ENCODE peak calls at places on chromosome 19, in seven cellular contexts. One of them, this sample, is unnamed.

GRCh38 chr19:1259873-1260748 is 9.0 kb upstream of the CIRBP start:
- ATAC-seq in heart left ventricle: peak; percentile 18
- ATAC-seq in K562: no peak
- ATAC-seq in HepG2: peak; percentile 14
- ATAC-seq in A549: peak; percentile 32
- ATAC-seq in HCT116: peak; percentile 1
- ATAC-seq in IMR-90: peak; percentile 3
- ATAC-seq in this sample: no peak

GRCh38 chr19:18503971-18504885 is 17.6 kb downstream of the ELL start:
- ATAC-seq in A549: peak; percentile 36
- ATAC-seq in HepG2: peak; percentile 94
- ATAC-seq in heart left ventricle: no peak
- ATAC-seq in HCT116: peak; percentile 76
- ATAC-seq in K562: no peak
- ATAC-seq in IMR-90: no peak
- ATAC-seq in this sample: peak; percentile 16

GRCh38 chr19:609001-609340 is 19.3 kb downstream of the HCN2 start:
- ATAC-seq in A549: peak; percentile 26
- ATAC-seq in IMR-90: no peak
- ATAC-seq in HepG2: no peak
- ATAC-seq in K562: no peak
- ATAC-seq in heart left ventricle: peak; percentile 83
- ATAC-seq in HCT116: peak; percentile 53
- ATAC-seq in this sample: no peak

GRCh38 chr19:39708594-39708993 is 4.3 kb downstream of the LGALS14 start:
- ATAC-seq in K562: no peak
- ATAC-seq in A549: no peak
- ATAC-seq in HepG2: no peak
- ATAC-seq in IMR-90: no peak
- ATAC-seq in HCT116: no peak
- ATAC-seq in heart left ventricle: no peak
- ATAC-seq in this sample: no peak

GRCh38 chr19:21202865-21203494 is 61.1 kb downstream of the ZNF431 start:
- ATAC-seq in IMR-90: peak; percentile 78
- ATAC-seq in heart left ventricle: no peak
- ATAC-seq in HepG2: peak; percentile 57
- ATAC-seq in HCT116: peak; percentile 74
- ATAC-seq in K562: peak; percentile 88
- ATAC-seq in A549: no peak
- ATAC-seq in this sample: no peak

GRCh38 chr19:45038931-45039893 is at the start of gene CLASRP:
- ATAC-seq in heart left ventricle: peak; percentile 98
- ATAC-seq in K562: peak; percentile 99
- ATAC-seq in HCT116: peak; percentile 96
- ATAC-seq in IMR-90: peak; percentile 94
- ATAC-seq in A549: peak; percentile 99
- ATAC-seq in HepG2: peak; percentile 97
- ATAC-seq in this sample: peak; percentile 98

GRCh38 chr19:53537126-53537522 is 821 bp upstream of the ZNF331 start:
- ATAC-seq in heart left ventricle: peak; percentile 5
- ATAC-seq in A549: no peak
- ATAC-seq in IMR-90: no peak
- ATAC-seq in K562: no peak
- ATAC-seq in HepG2: peak; percentile 17
- ATAC-seq in HCT116: no peak
- ATAC-seq in this sample: peak; percentile 2

GRCh38 chr19:3370214-3370720 is 3.9 kb downstream of the NFIC start:
- ATAC-seq in HepG2: no peak
- ATAC-seq in A549: no peak
- ATAC-seq in K562: no peak
- ATAC-seq in HCT116: no peak
- ATAC-seq in IMR-90: no peak
- ATAC-seq in heart left ventricle: no peak
- ATAC-seq in this sample: no peak

GRCh38 chr19:34327851-34328250 is 37.1 kb upstream of the GPI start:
- ATAC-seq in HCT116: no peak
- ATAC-seq in K562: peak; percentile 100
- ATAC-seq in IMR-90: no peak
- ATAC-seq in HepG2: no peak
- ATAC-seq in A549: no peak
- ATAC-seq in heart left ventricle: peak; percentile 90
- ATAC-seq in this sample: no peak

GRCh38 chr19:16319466-16319865 is 5.2 kb upstream of the KLF2 start:
- ATAC-seq in A549: no peak
- ATAC-seq in IMR-90: no peak
- ATAC-seq in HCT116: no peak
- ATAC-seq in HepG2: no peak
- ATAC-seq in K562: no peak
- ATAC-seq in heart left ventricle: peak; percentile 14
- ATAC-seq in this sample: no peak

GRCh38 chr19:46391296-46392251 is 21.8 kb downstream of the CCDC8 start:
- ATAC-seq in IMR-90: no peak
- ATAC-seq in HCT116: no peak
- ATAC-seq in heart left ventricle: no peak
- ATAC-seq in K562: no peak
- ATAC-seq in HepG2: no peak
- ATAC-seq in A549: no peak
- ATAC-seq in this sample: no peak

GRCh38 chr19:35629332-35629633 is 447 bp downstream of the RBM42 start:
- ATAC-seq in K562: no peak
- ATAC-seq in heart left ventricle: no peak
- ATAC-seq in A549: no peak
- ATAC-seq in HCT116: no peak
- ATAC-seq in HepG2: no peak
- ATAC-seq in IMR-90: no peak
- ATAC-seq in this sample: no peak
- H3K27ac ChIP-seq in K562: peak overlapping the region; percentile 70
- H3K27ac ChIP-seq in heart left ventricle: peak overlapping the region; percentile 91
- H3K27ac ChIP-seq in A549: peak overlapping the region; percentile 86
- H3K27ac ChIP-seq in HCT116: peak overlapping the region; percentile 73
- H3K27ac ChIP-seq in HepG2: peak overlapping the region; percentile 60
- H3K27ac ChIP-seq in IMR-90: peak overlapping the region; percentile 66
- H3K27ac ChIP-seq in this sample: peak overlapping the region; percentile 92

GRCh38 chr19:37583340-37583739 is 11.3 kb downstream of the ZNF571 start:
- ATAC-seq in A549: no peak
- ATAC-seq in heart left ventricle: no peak
- ATAC-seq in HepG2: no peak
- ATAC-seq in K562: no peak
- ATAC-seq in IMR-90: no peak
- ATAC-seq in HCT116: no peak
- ATAC-seq in this sample: no peak
- TF ChIP-seq POLR2A in A549: no peak
- TF ChIP-seq POLR2A in heart left ventricle: no peak
- TF ChIP-seq POLR2A in HepG2: no peak
- TF ChIP-seq POLR2A in K562: no peak
- TF ChIP-seq POLR2A in IMR-90: no peak
- TF ChIP-seq POLR2A in HCT116: no peak
- TF ChIP-seq POLR2A in this sample: no peak

DNA sequence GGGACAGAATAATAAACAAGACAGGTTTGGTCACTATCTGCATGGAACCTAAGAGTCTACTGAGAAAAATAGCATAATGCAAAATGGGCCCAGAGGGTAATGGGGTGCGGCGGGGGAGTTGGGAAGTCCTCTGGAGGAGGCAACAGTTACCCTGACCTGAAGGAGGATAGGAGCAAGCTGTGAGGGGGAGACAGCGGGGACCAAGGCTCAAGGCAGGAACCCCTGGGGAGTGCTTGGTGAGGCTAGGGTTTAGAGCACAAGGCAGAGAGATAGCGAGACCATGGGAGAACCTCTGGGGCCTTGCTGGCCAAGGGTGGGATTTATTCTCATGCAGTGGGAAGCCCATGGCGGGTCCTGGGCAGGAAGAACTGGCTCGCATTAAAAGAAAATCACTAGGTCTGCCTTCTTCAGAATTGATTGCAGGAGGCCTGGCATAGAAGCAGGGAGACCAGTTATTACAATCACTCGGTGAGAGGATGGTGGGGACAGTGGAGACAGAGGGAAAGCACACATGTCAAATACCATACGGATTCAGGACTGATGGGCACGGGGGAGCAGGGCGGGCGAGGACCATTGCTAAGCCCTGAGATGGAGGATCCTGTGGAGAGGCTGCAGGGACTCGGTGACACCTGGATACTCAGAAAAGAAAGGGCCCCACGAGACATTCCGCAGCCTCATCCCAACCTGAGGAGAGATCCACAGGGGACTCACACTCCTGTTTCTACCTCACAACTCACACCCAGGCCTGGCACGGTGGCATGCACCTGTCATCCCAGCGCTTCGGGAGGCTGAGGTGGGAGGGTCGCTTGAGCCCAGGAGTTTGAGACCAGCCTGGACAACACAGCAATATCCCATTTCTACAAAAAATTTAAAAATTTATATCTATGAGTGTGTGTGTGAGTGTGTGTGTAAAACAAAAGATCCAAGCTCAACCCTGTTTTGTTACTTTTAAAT is 110.4 kb downstream of the URI1 start:
- ATAC-seq in A549: peak; percentile 8
- ATAC-seq in HepG2: peak; percentile 20
- ATAC-seq in heart left ventricle: no peak
- ATAC-seq in HCT116: no peak
- ATAC-seq in IMR-90: no peak
- ATAC-seq in K562: peak; percentile 28
- ATAC-seq in this sample: no peak
- H3K27ac ChIP-seq in A549: no peak overlapping the region
- H3K27ac ChIP-seq in HepG2: no peak overlapping the region
- H3K27ac ChIP-seq in heart left ventricle: no peak overlapping the region
- H3K27ac ChIP-seq in HCT116: no peak overlapping the region
- H3K27ac ChIP-seq in IMR-90: no peak overlapping the region
- H3K27ac ChIP-seq in K562: no peak overlapping the region
- H3K27ac ChIP-seq in this sample: no peak overlapping the region

GRCh38 chr19:7919681-7920519 is at the start of gene SNAPC2:
- ATAC-seq in HepG2: peak; percentile 53
- ATAC-seq in IMR-90: peak; percentile 71
- ATAC-seq in K562: peak; percentile 86
- ATAC-seq in HCT116: peak; percentile 61
- ATAC-seq in heart left ventricle: peak; percentile 62
- ATAC-seq in A549: peak; percentile 27
- ATAC-seq in this sample: peak; percentile 78
- TF ChIP-seq POLR2A in HepG2: peak; percentile 40
- TF ChIP-seq POLR2A in IMR-90: no peak
- TF ChIP-seq POLR2A in K562: peak; percentile 81
- TF ChIP-seq POLR2A in HCT116: no peak
- TF ChIP-seq POLR2A in heart left ventricle: no peak
- TF ChIP-seq POLR2A in A549: peak; percentile 51
- TF ChIP-seq POLR2A in this sample: peak; percentile 51

GRCh38 chr19:55673889-55674288 is 1.1 kb upstream of the EPN1 start:
- ATAC-seq in IMR-90: no peak
- ATAC-seq in HCT116: no peak
- ATAC-seq in heart left ventricle: no peak
- ATAC-seq in A549: no peak
- ATAC-seq in K562: peak; percentile 4
- ATAC-seq in HepG2: no peak
- ATAC-seq in this sample: no peak
- H3K27ac ChIP-seq in IMR-90: no peak overlapping the region
- H3K27ac ChIP-seq in HCT116: peak overlapping the region; percentile 39
- H3K27ac ChIP-seq in heart left ventricle: no peak overlapping the region
- H3K27ac ChIP-seq in A549: no peak overlapping the region
- H3K27ac ChIP-seq in K562: peak overlapping the region; percentile 79
- H3K27ac ChIP-seq in HepG2: no peak overlapping the region
- H3K27ac ChIP-seq in this sample: peak overlapping the region; percentile 95

GRCh38 chr19:40716031-40716654 is 543 bp downstream of the COQ8B start:
- ATAC-seq in heart left ventricle: no peak
- ATAC-seq in A549: peak; percentile 17
- ATAC-seq in HepG2: no peak
- ATAC-seq in IMR-90: no peak
- ATAC-seq in HCT116: peak; percentile 0
- ATAC-seq in K562: no peak
- ATAC-seq in this sample: no peak
- TF ChIP-seq POLR2A in heart left ventricle: no peak
- TF ChIP-seq POLR2A in A549: no peak
- TF ChIP-seq POLR2A in HepG2: no peak
- TF ChIP-seq POLR2A in IMR-90: peak; percentile 65
- TF ChIP-seq POLR2A in HCT116: no peak
- TF ChIP-seq POLR2A in K562: no peak
- TF ChIP-seq POLR2A in this sample: no peak